ENCODE peak calls at places on chromosomes 16 and 17, in five cellular contexts. One of them, this sample, is unnamed.

GRCh38 chr17:51045616-51046526 is 74.8 kb downstream of the SPAG9 start:
- DNase-seq in naive B cell: no peak
- DNase-seq in HEK293T: no peak
- DNase-seq in foreskin fibroblast: no peak
- DNase-seq in GM23248: peak
- DNase-seq in this sample: no peak

GRCh38 chr17:29589524-29590260 is at the start of gene GIT1:
- DNase-seq in naive B cell: peak
- DNase-seq in HEK293T: peak
- DNase-seq in foreskin fibroblast: peak
- DNase-seq in GM23248: peak
- DNase-seq in this sample: peak

GRCh38 chr17:15965510-15965909 is 20.6 kb downstream of the ADORA2B start:
- DNase-seq in naive B cell: no peak
- DNase-seq in HEK293T: no peak
- DNase-seq in foreskin fibroblast: no peak
- DNase-seq in GM23248: no peak
- DNase-seq in this sample: no peak

GRCh38 chr16:88468289-88469129 is 15.4 kb downstream of the ZFPM1 start:
- DNase-seq in naive B cell: no peak
- DNase-seq in HEK293T: peak
- DNase-seq in foreskin fibroblast: peak
- DNase-seq in GM23248: peak
- DNase-seq in this sample: peak

GRCh38 chr17:53719229-53719628 is 103.5 kb upstream of the KIF2B start:
- DNase-seq in naive B cell: no peak
- DNase-seq in HEK293T: no peak
- DNase-seq in foreskin fibroblast: no peak
- DNase-seq in GM23248: no peak
- DNase-seq in this sample: no peak

GRCh38 chr17:12789976-12790805 is 893 bp downstream of the ARHGAP44 start:
- DNase-seq in naive B cell: no peak
- DNase-seq in HEK293T: peak
- DNase-seq in foreskin fibroblast: peak
- DNase-seq in GM23248: no peak
- DNase-seq in this sample: no peak

GRCh38 chr17:75064867-75065561 is 18.0 kb downstream of the KCTD2 start:
- DNase-seq in naive B cell: no peak
- DNase-seq in HEK293T: no peak
- DNase-seq in foreskin fibroblast: no peak
- DNase-seq in GM23248: no peak
- DNase-seq in this sample: no peak

GRCh38 chr16:83137326-83137770 is 510.6 kb downstream of the CDH13 start:
- DNase-seq in naive B cell: no peak
- DNase-seq in HEK293T: no peak
- DNase-seq in foreskin fibroblast: peak
- DNase-seq in GM23248: peak
- DNase-seq in this sample: no peak

GRCh38 chr16:23699100-23699499 is 13.9 kb downstream of the ERN2 start:
- DNase-seq in naive B cell: no peak
- DNase-seq in HEK293T: no peak
- DNase-seq in foreskin fibroblast: no peak
- DNase-seq in GM23248: no peak
- DNase-seq in this sample: no peak

GRCh38 chr17:63162406-63163157 is 196.5 kb downstream of the TANC2 start:
- DNase-seq in naive B cell: no peak
- DNase-seq in HEK293T: no peak
- DNase-seq in foreskin fibroblast: no peak
- DNase-seq in GM23248: no peak
- DNase-seq in this sample: no peak

This sample was measured in adipocyte.